ENCODE peak calls at places on chromosomes 11 and 22, in seven cellular contexts. J is aorta; O is activated T-cell treated with anti-CD3 and anti-CD28 coated beads, Interleukin-2, amount 50 U/mL, for 72 hours; K is CD4-positive, CD25-positive, alpha-beta regulatory T cell; U is effector memory CD8-positive, alpha-beta T cell; C is stimulated activated naive CD8-positive, alpha-beta T cell treated with anti-CD3 and anti-CD28 coated beads, Interleukin-15, amount 100 ng/mL, for 72 hours; G is activated CD8-positive, alpha-beta memory T cell treated with anti-CD3 and anti-CD28 coated beads, Interleukin-2, amount 10 ng/mL, durations not matched to agents 7 days and 5 days. T is an unnamed sample.

GRCh38 chr11:95519912-95520311 is 269.7 kb downstream of the FAM76B start:
- ATAC-seq in J (no peak), O (no peak), K (no peak), U (no peak), C (no peak), G (no peak), T (no peak)

GRCh38 chr22:39935116-39935515 is 25.1 kb upstream of the TMA7B start:
- ATAC-seq in J (no peak), O (no peak), K (no peak), U (no peak), C (no peak), G (no peak), T (no peak)

GRCh38 chr22:16824718-16825687 is at the start of gene XKR3:
- ATAC-seq in J (no peak), O (peak; percentile 84), K (no peak), U (no peak), C (peak; percentile 57), G (no peak), T (no peak)

GRCh38 chr11:102794382-102794781 is 3.6 kb downstream of the MMP1 start:
- ATAC-seq in J (no peak), O (peak; percentile 87), K (no peak), U (no peak), C (peak; percentile 92), G (no peak), T (no peak)

GRCh38 chr22:47090591-47091240 is 328.3 kb downstream of the TBC1D22A start:
- ATAC-seq in J (no peak), O (no peak), K (no peak), U (peak; percentile 56), C (no peak), G (no peak), T (no peak)

GRCh38 chr11:614583-615452 is 932 bp downstream of the IRF7 start:
- ATAC-seq in J (peak; percentile 1), O (no peak), K (no peak), U (no peak), C (peak; percentile 3), G (peak; percentile 2), T (peak; percentile 1)

GRCh38 chr11:73633999-73634398 is 12.4 kb upstream of the PLEKHB1 start:
- ATAC-seq in J (no peak), O (no peak), K (no peak), U (no peak), C (no peak), G (no peak), T (no peak)

GRCh38 chr11:134792044-134792443 is 380.0 kb upstream of the B3GAT1 start:
- ATAC-seq in J (no peak), O (no peak), K (no peak), U (no peak), C (no peak), G (no peak), T (no peak)

GRCh38 chr22:20567371-20567847 is 60.0 kb downstream of the MED15 start:
- ATAC-seq in J (no peak), O (no peak), K (no peak), U (no peak), C (no peak), G (no peak), T (peak; percentile 74)

GRCh38 chr22:19431641-19432091 is at the start of gene HIRA:
- ATAC-seq in J (peak; percentile 91), O (peak; percentile 69), K (peak; percentile 64), U (peak; percentile 57), C (peak; percentile 76), G (peak; percentile 63), T (peak; percentile 74)

GRCh38 chr11:69049490-69049867 is 747 bp downstream of the TPCN2 start:
- ATAC-seq in J (peak; percentile 8), O (no peak), K (no peak), U (no peak), C (peak; percentile 2), G (no peak), T (peak; percentile 1)

GRCh38 chr11:48094643-48095339 is 114.4 kb downstream of the PTPRJ start:
- ATAC-seq in J (no peak), O (no peak), K (no peak), U (no peak), C (no peak), G (no peak), T (no peak)

GRCh38 chr11:86990079-86990478 is 34.9 kb upstream of the FZD4 start:
- ATAC-seq in J (peak; percentile 26), O (no peak), K (no peak), U (no peak), C (no peak), G (no peak), T (no peak)

GRCh38 chr11:64661146-64661545 is 61.9 kb downstream of the NRXN2 start:
- ATAC-seq in J (peak; percentile 85), O (no peak), K (no peak), U (no peak), C (no peak), G (no peak), T (no peak)

GRCh38 chr22:46590334-46590733 is 29.9 kb upstream of the GRAMD4 start:
- ATAC-seq in J (no peak), O (no peak), K (no peak), U (no peak), C (no peak), G (no peak), T (no peak)

GRCh38 chr11:45282070-45282469 is 4.1 kb downstream of the SYT13 start:
- ATAC-seq in J (no peak), O (no peak), K (no peak), U (no peak), C (no peak), G (no peak), T (no peak)

GRCh38 chr22:42283288-42284229 is 13.1 kb upstream of the TCF20 start:
- ATAC-seq in J (no peak), O (peak; percentile 74), K (peak; percentile 50), U (peak; percentile 59), C (peak; percentile 69), G (peak; percentile 70), T (peak; percentile 3)

GRCh38 chr22:45029501-45029900 is 19.7 kb upstream of the PHF21B start:
- ATAC-seq in J (no peak), O (no peak), K (no peak), U (no peak), C (no peak), G (no peak), T (no peak)

GRCh38 chr22:36541831-36542391 is 12.9 kb upstream of the EIF3D start:
- ATAC-seq in J (no peak), O (peak; percentile 99), K (peak; percentile 90), U (peak; percentile 40), C (peak; percentile 96), G (peak; percentile 78), T (peak; percentile 88)

GRCh38 chr22:39937881-39938280 is 22.3 kb upstream of the TMA7B start:
- ATAC-seq in J (no peak), O (no peak), K (peak; percentile 54), U (peak; percentile 51), C (no peak), G (no peak), T (no peak)

GRCh38 chr11:14386081-14386480 is 27.1 kb upstream of the RRAS2 start:
- ATAC-seq in J (no peak), O (no peak), K (no peak), U (no peak), C (no peak), G (no peak), T (no peak)

GRCh38 chr11:13880719-13881118 is 81.8 kb upstream of the SPON1 start:
- ATAC-seq in J (no peak), O (no peak), K (no peak), U (no peak), C (no peak), G (no peak), T (no peak)

GRCh38 chr11:82719316-82719715 is 14.3 kb downstream of the FAM181B start:
- ATAC-seq in J (peak; percentile 43), O (no peak), K (no peak), U (no peak), C (no peak), G (no peak), T (no peak)

T was measured in esophagus mucosa.